ENCODE peak calls at places on chromosomes 6 and 20, in five cellular contexts. V, H, W, M and E are unnamed samples.

GRCh38 chr6:84522135-84522535 is 242.3 kb downstream of the TBX18 start:
- DNase-seq in V (no peak), H (no peak), W (no peak), M (no peak), E (no peak)

GRCh38 chr20:44040202-44040915 is 125.7 kb downstream of the TOX2 start:
- DNase-seq in V (no peak), H (no peak), W (no peak), M (peak; percentile 34), E (no peak)

GRCh38 chr6:147322299-147323162 is 118.3 kb downstream of the STXBP5 start:
- DNase-seq in V (peak; percentile 11), H (no peak), W (no peak), M (no peak), E (no peak)

GRCh38 chr20:33753763-33754162 is 22.0 kb downstream of the ZNF341 start:
- DNase-seq in V (no peak), H (no peak), W (no peak), M (no peak), E (no peak)

GRCh38 chr6:3831741-3832530 is 17.2 kb upstream of the FAM50B start:
- DNase-seq in V (peak; percentile 40), H (no peak), W (no peak), M (no peak), E (no peak)

GRCh38 chr20:31607640-31608255 is 2.7 kb downstream of the ID1 start:
- DNase-seq in V (no peak), H (no peak), W (no peak), M (no peak), E (no peak)

GRCh38 chr6:81562169-81562568 is 190.3 kb downstream of the TENT5A start:
- DNase-seq in V (peak; percentile 32), H (no peak), W (no peak), M (no peak), E (no peak)

GRCh38 chr6:8017705-8018104 is 46.5 kb downstream of the BLOC1S5 start:
- DNase-seq in V (no peak), H (no peak), W (no peak), M (no peak), E (no peak)

GRCh38 chr6:156963712-156964700 is 186.8 kb downstream of the ARID1B start:
- DNase-seq in V (peak; percentile 58), H (no peak), W (no peak), M (no peak), E (no peak)

GRCh38 chr6:53717571-53717970 is 52.0 kb upstream of the KLHL31 start:
- DNase-seq in V (peak; percentile 84), H (no peak), W (no peak), M (no peak), E (no peak)

GRCh38 chr20:48054051-48054450 is 268.8 kb upstream of the SULF2 start:
- DNase-seq in V (no peak), H (no peak), W (no peak), M (no peak), E (no peak)

GRCh38 chr6:2934057-2934456 is 30.9 kb upstream of the SERPINB9 start:
- DNase-seq in V (no peak), H (no peak), W (no peak), M (no peak), E (no peak)

GRCh38 chr20:21571841-21572690 is 58.2 kb upstream of the NKX2-2 start:
- DNase-seq in V (peak; percentile 10), H (no peak), W (peak; percentile 35), M (no peak), E (peak; percentile 11)

GRCh38 chr6:11869656-11870340 is 91.2 kb upstream of the ADTRP start:
- DNase-seq in V (no peak), H (no peak), W (no peak), M (no peak), E (no peak)

GRCh38 chr6:147135211-147135672 is 69.0 kb upstream of the STXBP5 start:
- DNase-seq in V (no peak), H (no peak), W (no peak), M (no peak), E (no peak)

GRCh38 chr20:46751856-46752255 is 42.4 kb downstream of the SLC2A10 start:
- DNase-seq in V (no peak), H (no peak), W (no peak), M (no peak), E (no peak)

GRCh38 chr6:117992856-117993255 is 85.8 kb downstream of the SLC35F1 start:
- DNase-seq in V (no peak), H (no peak), W (no peak), M (no peak), E (no peak)
- H3K9me3 ChIP-seq in V (no peaks in the 10 kb centered on the region), H (no peaks in the 10 kb centered on the region), W (no peaks in the 10 kb centered on the region), M (no peaks in the 10 kb centered on the region), E (no peaks in the 10 kb centered on the region)

GRCh38 chr6:80021591-80021990 is 17.1 kb downstream of the TTK start:
- DNase-seq in V (no peak), H (no peak), W (no peak), M (no peak), E (no peak)
- H3K4me3 ChIP-seq in V (no peak overlapping the region), H (no peak overlapping the region), W (no peak overlapping the region), M (no peak overlapping the region), E (no peak overlapping the region)

GRCh38 chr6:168276576-168277273 is 42.9 kb downstream of the DACT2 start:
- DNase-seq in V (no peak), H (no peak), W (no peak), M (no peak), E (no peak)
- H3K9me3 ChIP-seq in V (no peaks in the 10 kb centered on the region), H (no peaks in the 10 kb centered on the region), W (no peaks in the 10 kb centered on the region), M (no peaks in the 10 kb centered on the region), E (no peaks in the 10 kb centered on the region)

GRCh38 chr6:16729744-16730143 is 31.5 kb downstream of the ATXN1 start:
- DNase-seq in V (no peak), H (no peak), W (no peak), M (no peak), E (no peak)
- H3K4me3 ChIP-seq in V (no peak overlapping the region), H (no peak overlapping the region), W (no peak overlapping the region), M (no peak overlapping the region), E (no peak overlapping the region)

GRCh38 chr6:32462609-32463008 is 22.9 kb downstream of the HLA-DRA start:
- DNase-seq in V (no peak), H (no peak), W (no peak), M (no peak), E (no peak)
- H3K9me3 ChIP-seq in V (no peaks in the 10 kb centered on the region), H (no peaks in the 10 kb centered on the region), W (no peaks in the 10 kb centered on the region), M (no peaks in the 10 kb centered on the region), E (peaks cover 3% of the 10 kb centered on the region)

GRCh38 chr20:19967441-19967840 is 49.7 kb upstream of the NAA20 start:
- DNase-seq in V (no peak), H (no peak), W (no peak), M (no peak), E (no peak)

GRCh38 chr20:19966840-19967239 is 50.3 kb upstream of the NAA20 start:
- DNase-seq in V (no peak), H (no peak), W (no peak), M (no peak), E (no peak)

GRCh38 chr20:19962958-19963357 is 54.2 kb upstream of the NAA20 start:
- DNase-seq in V (no peak), H (no peak), W (no peak), M (no peak), E (no peak)

GRCh38 chr20:19961298-19961697 is 55.9 kb upstream of the NAA20 start:
- DNase-seq in V (no peak), H (no peak), W (no peak), M (no peak), E (no peak)

GRCh38 chr20:19964289-19965263 is 52.6 kb upstream of the NAA20 start:
- DNase-seq in V (peak; percentile 32), H (no peak), W (no peak), M (peak; percentile 77), E (no peak)
- H3K4me3 ChIP-seq in V (no peak overlapping the region), H (no peak overlapping the region), W (no peak overlapping the region), M (no peak overlapping the region), E (no peak overlapping the region)